ENCODE peak calls at places on chromosomes 5 and 9, in five cellular contexts. F, L, O, S and E are unnamed samples.

GRCh38 chr5:59660737-59661136 is 232.8 kb downstream of the PDE4D start:
- DNase-seq in F (peak; percentile 28), L (peak; percentile 36), O (no peak), S (no peak), E (no peak)

GRCh38 chr5:65030056-65030455 is 261.3 kb downstream of the CWC27 start:
- DNase-seq in F (no peak), L (no peak), O (no peak), S (no peak), E (no peak)

GRCh38 chr9:109771084-109771483 is 8.9 kb upstream of the PALM2AKAP2 start:
- DNase-seq in F (no peak), L (peak; percentile 50), O (no peak), S (no peak), E (no peak)

GRCh38 chr5:176612008-176612407 is 2.1 kb upstream of the GPRIN1 start:
- DNase-seq in F (no peak), L (no peak), O (no peak), S (no peak), E (no peak)

GRCh38 chr5:141696431-141696830 is 14.4 kb upstream of the ARAP3 start:
- DNase-seq in F (no peak), L (no peak), O (no peak), S (no peak), E (no peak)

GRCh38 chr9:37952731-37953130 is 48.8 kb upstream of the SLC25A51 start:
- DNase-seq in F (no peak), L (peak; percentile 65), O (no peak), S (no peak), E (no peak)

GRCh38 chr9:97689401-97689800 is 7.7 kb downstream of the XPA start:
- DNase-seq in F (no peak), L (peak; percentile 17), O (no peak), S (no peak), E (no peak)

GRCh38 chr9:35731415-35732184 is 395 bp downstream of the TLN1 start:
- DNase-seq in F (no peak), L (no peak), O (no peak), S (no peak), E (no peak)